ENCODE peak calls at places on chromosomes 13 and 19, in six cellular contexts. C is Caki2, E is brain microvascular endothelial cell, F is NCI-H1417, A is upper lobe of right lung, W is AG09319. B is an unnamed sample.

GRCh38 chr13:41960700-41961697 is at the start of gene VWA8:
- DNase-seq in C (peak), E (peak), F (peak), A (peak), W (peak), B (peak)

GRCh38 chr13:27450921-27451461 is 627 bp upstream of the MTIF3 start:
- DNase-seq in C (peak), E (peak), F (no peak), A (peak), W (no peak), B (peak)

GRCh38 chr13:97382276-97382675 is 51.7 kb upstream of the RAP2A start:
- DNase-seq in C (no peak), E (no peak), F (no peak), A (no peak), W (no peak), B (no peak)

GRCh38 chr19:5338661-5339469 is 1.7 kb downstream of the PTPRS start:
- DNase-seq in C (no peak), E (no peak), F (no peak), A (no peak), W (no peak), B (no peak)

GRCh38 chr19:49071860-49072547 is 495 bp downstream of the KCNA7 start:
- DNase-seq in C (no peak), E (no peak), F (no peak), A (peak), W (no peak), B (no peak)

GRCh38 chr19:4233282-4233853 is 4.0 kb downstream of the EBI3 start:
- DNase-seq in C (peak), E (peak), F (peak), A (peak), W (no peak), B (peak)

GRCh38 chr19:39405930-39406655 is 554 bp upstream of the ZFP36 start:
- DNase-seq in C (no peak), E (no peak), F (no peak), A (no peak), W (no peak), B (no peak)

GRCh38 chr19:14471436-14472187 is 3.5 kb downstream of the PTGER1 start:
- DNase-seq in C (no peak), E (no peak), F (no peak), A (no peak), W (no peak), B (no peak)

GRCh38 chr19:10639836-10640235 is 14.3 kb upstream of the ILF3 start:
- DNase-seq in C (no peak), E (no peak), F (no peak), A (no peak), W (no peak), B (no peak)

GRCh38 chr13:45595968-45596367 is 19.6 kb downstream of the ERICH6B start:
- DNase-seq in C (no peak), E (no peak), F (no peak), A (no peak), W (no peak), B (no peak)

GRCh38 chr19:1471514-1472107 is 7.4 kb downstream of the C19orf25 start:
- DNase-seq in C (no peak), E (no peak), F (no peak), A (no peak), W (no peak), B (no peak)

GRCh38 chr19:6613711-6614110 is 22.8 kb upstream of the CD70 start:
- DNase-seq in C (no peak), E (no peak), F (no peak), A (no peak), W (peak), B (peak)

GRCh38 chr13:98938801-98939200 is 39.1 kb downstream of the DOCK9 start:
- DNase-seq in C (no peak), E (no peak), F (peak), A (no peak), W (no peak), B (peak)

GRCh38 chr13:104837756-104838155 is 1697.7 kb downstream of the EFNB2 start:
- DNase-seq in C (no peak), E (no peak), F (no peak), A (no peak), W (no peak), B (no peak)

GRCh38 chr13:102651392-102651791 is 43.5 kb downstream of the METTL21C start:
- DNase-seq in C (no peak), E (no peak), F (no peak), A (no peak), W (no peak), B (peak)

GRCh38 chr19:18097993-18098890 is 664 bp downstream of the MAST3 start:
- DNase-seq in C (no peak), E (no peak), F (no peak), A (no peak), W (no peak), B (no peak)

GRCh38 chr13:85362980-85363379 is 436.2 kb downstream of the SLITRK6 start:
- DNase-seq in C (no peak), E (no peak), F (no peak), A (no peak), W (no peak), B (no peak)